ENCODE peak calls at places on chromosomes 4 and X, in nine cellular contexts. One of them, this sample, is unnamed.

GRCh38 chr4:2395584-2395983 is 22.9 kb downstream of the ZFYVE28 start:
- DNase-seq in AG10803: no peak
- DNase-seq in stimulated activated CD4-positive, alpha-beta T cell treated with anti-CD3 and anti-CD28 coated beads, Interleukin-4, amount 100 ng/mL, for 48 hours: no peak
- DNase-seq in adrenal gland: no peak
- DNase-seq in retina: no peak
- DNase-seq in glutamatergic neuron: no peak
- DNase-seq in endothelial cell: no peak
- DNase-seq in activated CD4-positive, alpha-beta memory T cell treated with anti-CD3 and anti-CD28 coated beads, Interleukin-2, amount 10 ng/mL, durations not matched to agents 7 days and 5 days: no peak
- DNase-seq in stomach: no peak
- DNase-seq in this sample: no peak

GRCh38 chr4:960140-960735 is 13.1 kb downstream of the DGKQ start:
- DNase-seq in AG10803: no peak
- DNase-seq in stimulated activated CD4-positive, alpha-beta T cell treated with anti-CD3 and anti-CD28 coated beads, Interleukin-4, amount 100 ng/mL, for 48 hours: no peak
- DNase-seq in adrenal gland: no peak
- DNase-seq in retina: no peak
- DNase-seq in glutamatergic neuron: no peak
- DNase-seq in endothelial cell: no peak
- DNase-seq in activated CD4-positive, alpha-beta memory T cell treated with anti-CD3 and anti-CD28 coated beads, Interleukin-2, amount 10 ng/mL, durations not matched to agents 7 days and 5 days: no peak
- DNase-seq in stomach: no peak
- DNase-seq in this sample: no peak

GRCh38 chr4:15457401-15458201 is 12.1 kb upstream of the CC2D2A start:
- DNase-seq in AG10803: peak
- DNase-seq in stimulated activated CD4-positive, alpha-beta T cell treated with anti-CD3 and anti-CD28 coated beads, Interleukin-4, amount 100 ng/mL, for 48 hours: no peak
- DNase-seq in adrenal gland: no peak
- DNase-seq in retina: peak
- DNase-seq in glutamatergic neuron: no peak
- DNase-seq in endothelial cell: no peak
- DNase-seq in activated CD4-positive, alpha-beta memory T cell treated with anti-CD3 and anti-CD28 coated beads, Interleukin-2, amount 10 ng/mL, durations not matched to agents 7 days and 5 days: no peak
- DNase-seq in stomach: no peak
- DNase-seq in this sample: no peak

GRCh38 chrX:129956145-129956544 is 26.3 kb upstream of the BCORL1 start:
- DNase-seq in AG10803: no peak
- DNase-seq in stimulated activated CD4-positive, alpha-beta T cell treated with anti-CD3 and anti-CD28 coated beads, Interleukin-4, amount 100 ng/mL, for 48 hours: no peak
- DNase-seq in adrenal gland: no peak
- DNase-seq in retina: no peak
- DNase-seq in glutamatergic neuron: no peak
- DNase-seq in endothelial cell: no peak
- DNase-seq in activated CD4-positive, alpha-beta memory T cell treated with anti-CD3 and anti-CD28 coated beads, Interleukin-2, amount 10 ng/mL, durations not matched to agents 7 days and 5 days: no peak
- DNase-seq in stomach: no peak
- DNase-seq in this sample: no peak

GRCh38 chr4:48127882-48128394 is 6.1 kb downstream of the TXK start:
- DNase-seq in AG10803: peak
- DNase-seq in stimulated activated CD4-positive, alpha-beta T cell treated with anti-CD3 and anti-CD28 coated beads, Interleukin-4, amount 100 ng/mL, for 48 hours: peak
- DNase-seq in adrenal gland: peak
- DNase-seq in retina: peak
- DNase-seq in glutamatergic neuron: peak
- DNase-seq in endothelial cell: peak
- DNase-seq in activated CD4-positive, alpha-beta memory T cell treated with anti-CD3 and anti-CD28 coated beads, Interleukin-2, amount 10 ng/mL, durations not matched to agents 7 days and 5 days: peak
- DNase-seq in stomach: peak
- DNase-seq in this sample: peak

GRCh38 chr4:11954093-11954492 is 525.4 kb upstream of the HS3ST1 start:
- DNase-seq in AG10803: no peak
- DNase-seq in stimulated activated CD4-positive, alpha-beta T cell treated with anti-CD3 and anti-CD28 coated beads, Interleukin-4, amount 100 ng/mL, for 48 hours: no peak
- DNase-seq in adrenal gland: no peak
- DNase-seq in retina: no peak
- DNase-seq in glutamatergic neuron: no peak
- DNase-seq in endothelial cell: peak
- DNase-seq in activated CD4-positive, alpha-beta memory T cell treated with anti-CD3 and anti-CD28 coated beads, Interleukin-2, amount 10 ng/mL, durations not matched to agents 7 days and 5 days: no peak
- DNase-seq in stomach: no peak
- DNase-seq in this sample: no peak

GRCh38 chrX:63718010-63718694 is 66.9 kb downstream of the ARHGEF9 start:
- DNase-seq in AG10803: no peak
- DNase-seq in stimulated activated CD4-positive, alpha-beta T cell treated with anti-CD3 and anti-CD28 coated beads, Interleukin-4, amount 100 ng/mL, for 48 hours: no peak
- DNase-seq in adrenal gland: no peak
- DNase-seq in retina: no peak
- DNase-seq in glutamatergic neuron: no peak
- DNase-seq in endothelial cell: no peak
- DNase-seq in activated CD4-positive, alpha-beta memory T cell treated with anti-CD3 and anti-CD28 coated beads, Interleukin-2, amount 10 ng/mL, durations not matched to agents 7 days and 5 days: no peak
- DNase-seq in stomach: no peak
- DNase-seq in this sample: no peak

GRCh38 chrX:130330146-130330545 is 9.6 kb upstream of the SLC25A14 start:
- DNase-seq in AG10803: no peak
- DNase-seq in stimulated activated CD4-positive, alpha-beta T cell treated with anti-CD3 and anti-CD28 coated beads, Interleukin-4, amount 100 ng/mL, for 48 hours: no peak
- DNase-seq in adrenal gland: no peak
- DNase-seq in retina: no peak
- DNase-seq in glutamatergic neuron: no peak
- DNase-seq in endothelial cell: no peak
- DNase-seq in activated CD4-positive, alpha-beta memory T cell treated with anti-CD3 and anti-CD28 coated beads, Interleukin-2, amount 10 ng/mL, durations not matched to agents 7 days and 5 days: no peak
- DNase-seq in stomach: no peak
- DNase-seq in this sample: no peak

GRCh38 chrX:40809210-40809609 is 73.9 kb upstream of the MED14 start:
- DNase-seq in AG10803: peak
- DNase-seq in stimulated activated CD4-positive, alpha-beta T cell treated with anti-CD3 and anti-CD28 coated beads, Interleukin-4, amount 100 ng/mL, for 48 hours: no peak
- DNase-seq in adrenal gland: no peak
- DNase-seq in retina: no peak
- DNase-seq in glutamatergic neuron: no peak
- DNase-seq in endothelial cell: no peak
- DNase-seq in activated CD4-positive, alpha-beta memory T cell treated with anti-CD3 and anti-CD28 coated beads, Interleukin-2, amount 10 ng/mL, durations not matched to agents 7 days and 5 days: no peak
- DNase-seq in stomach: no peak
- DNase-seq in this sample: no peak

GRCh38 chr4:131644619-131645018 is 1504.5 kb upstream of the PCDH10 start:
- DNase-seq in AG10803: no peak
- DNase-seq in stimulated activated CD4-positive, alpha-beta T cell treated with anti-CD3 and anti-CD28 coated beads, Interleukin-4, amount 100 ng/mL, for 48 hours: no peak
- DNase-seq in adrenal gland: peak
- DNase-seq in retina: no peak
- DNase-seq in glutamatergic neuron: peak
- DNase-seq in endothelial cell: peak
- DNase-seq in activated CD4-positive, alpha-beta memory T cell treated with anti-CD3 and anti-CD28 coated beads, Interleukin-2, amount 10 ng/mL, durations not matched to agents 7 days and 5 days: no peak
- DNase-seq in stomach: no peak
- DNase-seq in this sample: no peak

GRCh38 chr4:122652379-122652778 is 31.5 kb upstream of the IL21 start:
- DNase-seq in AG10803: peak
- DNase-seq in stimulated activated CD4-positive, alpha-beta T cell treated with anti-CD3 and anti-CD28 coated beads, Interleukin-4, amount 100 ng/mL, for 48 hours: peak
- DNase-seq in adrenal gland: peak
- DNase-seq in retina: no peak
- DNase-seq in glutamatergic neuron: no peak
- DNase-seq in endothelial cell: peak
- DNase-seq in activated CD4-positive, alpha-beta memory T cell treated with anti-CD3 and anti-CD28 coated beads, Interleukin-2, amount 10 ng/mL, durations not matched to agents 7 days and 5 days: peak
- DNase-seq in stomach: no peak
- DNase-seq in this sample: no peak

GRCh38 chr4:68337522-68337921 is 12.4 kb downstream of the YTHDC1 start:
- DNase-seq in AG10803: no peak
- DNase-seq in stimulated activated CD4-positive, alpha-beta T cell treated with anti-CD3 and anti-CD28 coated beads, Interleukin-4, amount 100 ng/mL, for 48 hours: no peak
- DNase-seq in adrenal gland: no peak
- DNase-seq in retina: no peak
- DNase-seq in glutamatergic neuron: no peak
- DNase-seq in endothelial cell: no peak
- DNase-seq in activated CD4-positive, alpha-beta memory T cell treated with anti-CD3 and anti-CD28 coated beads, Interleukin-2, amount 10 ng/mL, durations not matched to agents 7 days and 5 days: no peak
- DNase-seq in stomach: no peak
- DNase-seq in this sample: no peak

This sample was measured in lower leg skin.